ENCODE peak calls at places on chromosomes 7 and 10, in seven cellular contexts. One of them, this sample, is unnamed.

GRCh38 chr7:121752706-121753105 is 120.3 kb upstream of the PTPRZ1 start:
- DNase-seq in NCI-H1092: no peak
- DNase-seq in activated naive CD4-positive, alpha-beta T cell treated with anti-CD3 and anti-CD28 coated beads for 36 hours: no peak
- DNase-seq in DMS53: peak
- DNase-seq in cardiac septum: no peak
- DNase-seq in mesothelial cell of epicardium: no peak
- DNase-seq in H7: no peak
- DNase-seq in this sample: peak

GRCh38 chr10:43254881-43255643 is 11.8 kb downstream of the RASGEF1A start:
- DNase-seq in NCI-H1092: no peak
- DNase-seq in activated naive CD4-positive, alpha-beta T cell treated with anti-CD3 and anti-CD28 coated beads for 36 hours: no peak
- DNase-seq in DMS53: no peak
- DNase-seq in cardiac septum: peak
- DNase-seq in mesothelial cell of epicardium: no peak
- DNase-seq in H7: peak
- DNase-seq in this sample: no peak

GRCh38 chr7:128846781-128847444 is 15.7 kb upstream of the ATP6V1F start:
- DNase-seq in NCI-H1092: no peak
- DNase-seq in activated naive CD4-positive, alpha-beta T cell treated with anti-CD3 and anti-CD28 coated beads for 36 hours: no peak
- DNase-seq in DMS53: no peak
- DNase-seq in cardiac septum: no peak
- DNase-seq in mesothelial cell of epicardium: no peak
- DNase-seq in H7: no peak
- DNase-seq in this sample: no peak

GRCh38 chr10:109887272-109887671 is 36.0 kb downstream of the XPNPEP1 start:
- DNase-seq in NCI-H1092: no peak
- DNase-seq in activated naive CD4-positive, alpha-beta T cell treated with anti-CD3 and anti-CD28 coated beads for 36 hours: no peak
- DNase-seq in DMS53: no peak
- DNase-seq in cardiac septum: no peak
- DNase-seq in mesothelial cell of epicardium: peak
- DNase-seq in H7: no peak
- DNase-seq in this sample: no peak

GRCh38 chr7:20470726-20471125 is 140.0 kb downstream of the ITGB8 start:
- DNase-seq in NCI-H1092: no peak
- DNase-seq in activated naive CD4-positive, alpha-beta T cell treated with anti-CD3 and anti-CD28 coated beads for 36 hours: no peak
- DNase-seq in DMS53: no peak
- DNase-seq in cardiac septum: no peak
- DNase-seq in mesothelial cell of epicardium: no peak
- DNase-seq in H7: no peak
- DNase-seq in this sample: no peak

GRCh38 chr10:62726638-62727037 is 77.9 kb upstream of the ADO start:
- DNase-seq in NCI-H1092: no peak
- DNase-seq in activated naive CD4-positive, alpha-beta T cell treated with anti-CD3 and anti-CD28 coated beads for 36 hours: no peak
- DNase-seq in DMS53: peak
- DNase-seq in cardiac septum: no peak
- DNase-seq in mesothelial cell of epicardium: no peak
- DNase-seq in H7: no peak
- DNase-seq in this sample: no peak

GRCh38 chr7:964401-965231 is 10.1 kb upstream of the ADAP1 start:
- DNase-seq in NCI-H1092: no peak
- DNase-seq in activated naive CD4-positive, alpha-beta T cell treated with anti-CD3 and anti-CD28 coated beads for 36 hours: no peak
- DNase-seq in DMS53: peak
- DNase-seq in cardiac septum: no peak
- DNase-seq in mesothelial cell of epicardium: no peak
- DNase-seq in H7: peak
- DNase-seq in this sample: peak

GRCh38 chr7:106057962-106058901 is 53.9 kb downstream of the SYPL1 start:
- DNase-seq in NCI-H1092: no peak
- DNase-seq in activated naive CD4-positive, alpha-beta T cell treated with anti-CD3 and anti-CD28 coated beads for 36 hours: peak
- DNase-seq in DMS53: peak
- DNase-seq in cardiac septum: no peak
- DNase-seq in mesothelial cell of epicardium: no peak
- DNase-seq in H7: peak
- DNase-seq in this sample: peak

GRCh38 chr7:2870471-2870941 is 26.4 kb upstream of the GNA12 start:
- DNase-seq in NCI-H1092: no peak
- DNase-seq in activated naive CD4-positive, alpha-beta T cell treated with anti-CD3 and anti-CD28 coated beads for 36 hours: peak
- DNase-seq in DMS53: peak
- DNase-seq in cardiac septum: peak
- DNase-seq in mesothelial cell of epicardium: no peak
- DNase-seq in H7: peak
- DNase-seq in this sample: peak

GRCh38 chr10:106181491-106181890 is 983.0 kb downstream of the SORCS1 start:
- DNase-seq in NCI-H1092: no peak
- DNase-seq in activated naive CD4-positive, alpha-beta T cell treated with anti-CD3 and anti-CD28 coated beads for 36 hours: no peak
- DNase-seq in DMS53: no peak
- DNase-seq in cardiac septum: no peak
- DNase-seq in mesothelial cell of epicardium: no peak
- DNase-seq in H7: no peak
- DNase-seq in this sample: no peak

GRCh38 chr7:134996097-134996550 is 9.8 kb downstream of the AGBL3 start:
- DNase-seq in NCI-H1092: no peak
- DNase-seq in activated naive CD4-positive, alpha-beta T cell treated with anti-CD3 and anti-CD28 coated beads for 36 hours: peak
- DNase-seq in DMS53: no peak
- DNase-seq in cardiac septum: no peak
- DNase-seq in mesothelial cell of epicardium: no peak
- DNase-seq in H7: no peak
- DNase-seq in this sample: no peak

GRCh38 chr10:83605783-83606182 is 533.5 kb upstream of the GHITM start:
- DNase-seq in NCI-H1092: no peak
- DNase-seq in activated naive CD4-positive, alpha-beta T cell treated with anti-CD3 and anti-CD28 coated beads for 36 hours: no peak
- DNase-seq in DMS53: no peak
- DNase-seq in cardiac septum: no peak
- DNase-seq in mesothelial cell of epicardium: no peak
- DNase-seq in H7: no peak
- DNase-seq in this sample: no peak

GRCh38 chr10:62185914-62186692 is 82.5 kb downstream of the RTKN2 start:
- DNase-seq in NCI-H1092: no peak
- DNase-seq in activated naive CD4-positive, alpha-beta T cell treated with anti-CD3 and anti-CD28 coated beads for 36 hours: peak
- DNase-seq in DMS53: no peak
- DNase-seq in cardiac septum: no peak
- DNase-seq in mesothelial cell of epicardium: no peak
- DNase-seq in H7: peak
- DNase-seq in this sample: no peak

GRCh38 chr7:69864822-69865221 is 266.5 kb downstream of the AUTS2 start:
- DNase-seq in NCI-H1092: no peak
- DNase-seq in activated naive CD4-positive, alpha-beta T cell treated with anti-CD3 and anti-CD28 coated beads for 36 hours: no peak
- DNase-seq in DMS53: no peak
- DNase-seq in cardiac septum: no peak
- DNase-seq in mesothelial cell of epicardium: no peak
- DNase-seq in H7: no peak
- DNase-seq in this sample: no peak

GRCh38 chr10:126210051-126210651 is 178.1 kb downstream of the ADAM12 start:
- DNase-seq in NCI-H1092: no peak
- DNase-seq in activated naive CD4-positive, alpha-beta T cell treated with anti-CD3 and anti-CD28 coated beads for 36 hours: no peak
- DNase-seq in DMS53: no peak
- DNase-seq in cardiac septum: no peak
- DNase-seq in mesothelial cell of epicardium: no peak
- DNase-seq in H7: no peak
- DNase-seq in this sample: no peak

GRCh38 chr10:18332484-18332883 is 192.3 kb downstream of the CACNB2 start:
- DNase-seq in NCI-H1092: no peak
- DNase-seq in activated naive CD4-positive, alpha-beta T cell treated with anti-CD3 and anti-CD28 coated beads for 36 hours: no peak
- DNase-seq in DMS53: no peak
- DNase-seq in cardiac septum: no peak
- DNase-seq in mesothelial cell of epicardium: no peak
- DNase-seq in H7: no peak
- DNase-seq in this sample: no peak

GRCh38 chr10:58189269-58189668 is 78.4 kb downstream of the IPMK start:
- DNase-seq in NCI-H1092: no peak
- DNase-seq in activated naive CD4-positive, alpha-beta T cell treated with anti-CD3 and anti-CD28 coated beads for 36 hours: no peak
- DNase-seq in DMS53: peak
- DNase-seq in cardiac septum: no peak
- DNase-seq in mesothelial cell of epicardium: no peak
- DNase-seq in H7: no peak
- DNase-seq in this sample: no peak

GRCh38 chr10:29266641-29267040 is 22.2 kb upstream of the LYZL1 start:
- DNase-seq in NCI-H1092: peak
- DNase-seq in activated naive CD4-positive, alpha-beta T cell treated with anti-CD3 and anti-CD28 coated beads for 36 hours: no peak
- DNase-seq in DMS53: no peak
- DNase-seq in cardiac septum: no peak
- DNase-seq in mesothelial cell of epicardium: no peak
- DNase-seq in H7: peak
- DNase-seq in this sample: no peak

GRCh38 chr10:118948784-118949183 is 80.7 kb upstream of the NANOS1 start:
- DNase-seq in NCI-H1092: no peak
- DNase-seq in activated naive CD4-positive, alpha-beta T cell treated with anti-CD3 and anti-CD28 coated beads for 36 hours: no peak
- DNase-seq in DMS53: no peak
- DNase-seq in cardiac septum: no peak
- DNase-seq in mesothelial cell of epicardium: no peak
- DNase-seq in H7: no peak
- DNase-seq in this sample: no peak

GRCh38 chr10:42940487-42941157 is 136.2 kb upstream of the RET start:
- DNase-seq in NCI-H1092: no peak
- DNase-seq in activated naive CD4-positive, alpha-beta T cell treated with anti-CD3 and anti-CD28 coated beads for 36 hours: no peak
- DNase-seq in DMS53: no peak
- DNase-seq in cardiac septum: no peak
- DNase-seq in mesothelial cell of epicardium: no peak
- DNase-seq in H7: no peak
- DNase-seq in this sample: no peak

GRCh38 chr10:70144372-70145110 is 2.0 kb downstream of the TYSND1 start:
- DNase-seq in NCI-H1092: no peak
- DNase-seq in activated naive CD4-positive, alpha-beta T cell treated with anti-CD3 and anti-CD28 coated beads for 36 hours: no peak
- DNase-seq in DMS53: no peak
- DNase-seq in cardiac septum: no peak
- DNase-seq in mesothelial cell of epicardium: no peak
- DNase-seq in H7: no peak
- DNase-seq in this sample: no peak

GRCh38 chr7:122067077-122067476 is 77.0 kb downstream of the AASS start:
- DNase-seq in NCI-H1092: no peak
- DNase-seq in activated naive CD4-positive, alpha-beta T cell treated with anti-CD3 and anti-CD28 coated beads for 36 hours: no peak
- DNase-seq in DMS53: no peak
- DNase-seq in cardiac septum: no peak
- DNase-seq in mesothelial cell of epicardium: no peak
- DNase-seq in H7: no peak
- DNase-seq in this sample: no peak

This sample was measured in HT-29.